ENCODE peak calls at places on chromosomes 6 and 20, in four cellular contexts. Y is HepG2, W is GM12878, Q is A549. R is an unnamed sample.

GRCh38 chr20:11553603-11554002 is 364.1 kb upstream of the BTBD3 start:
- DNase-seq in W (no peak), Y (peak; percentile 9), Q (no peak), R (no peak)

GRCh38 chr6:133551436-133551835 is 310.3 kb downstream of the EYA4 start:
- DNase-seq in Q (no peak), Y (no peak), W (no peak), R (no peak)

GRCh38 chr20:23135449-23136447 is 49.6 kb upstream of the CD93 start:
- DNase-seq in W (no peak), Q (no peak), Y (no peak), R (no peak)

GRCh38 chr20:44600758-44601562 is 18.6 kb downstream of the PKIG start:
- DNase-seq in W (no peak), Y (no peak), Q (no peak), R (no peak)

GRCh38 chr6:165600606-165601005 is 62.4 kb downstream of the PDE10A start:
- DNase-seq in Q (no peak), W (no peak), Y (no peak), R (no peak)

GRCh38 chr20:61753196-61753942 is 312.3 kb downstream of the TAF4 start:
- DNase-seq in Y (no peak), Q (no peak), W (no peak), R (no peak)

GRCh38 chr6:109743739-109744138 is 52.6 kb downstream of the FIG4 start:
- DNase-seq in W (no peak), Y (no peak), Q (no peak), R (no peak)

GRCh38 chr6:160767019-160767646 is 65.1 kb downstream of the PLG start:
- DNase-seq in W (no peak), Q (peak; percentile 62), Y (peak; percentile 39), R (peak; percentile 87)

GRCh38 chr6:89301586-89302194 is 13.4 kb downstream of the GABRR2 start:
- DNase-seq in Y (no peak), W (no peak), Q (no peak), R (no peak)
- TF ChIP-seq REST in Y (no peak), W (no peak), Q (no peak), R (no peak)

GRCh38 chr20:561437-562231 is 18.0 kb upstream of the CSNK2A1 start:
- DNase-seq in Y (peak; percentile 86), Q (peak; percentile 87), W (no peak), R (peak; percentile 88)
- TF ChIP-seq JUNB in Y (no peak), Q (no peak), W (no peak), R (no peak)

GRCh38 chr20:39050555-39050902 is 88.4 kb downstream of the DHX35 start:
- DNase-seq in W (no peak), Q (no peak), Y (no peak), R (no peak)

GRCh38 chr20:39047417-39047985 is 85.4 kb downstream of the DHX35 start:
- DNase-seq in W (no peak), Y (no peak), Q (no peak), R (no peak)

GRCh38 chr20:39049684-39050554 is 87.8 kb downstream of the DHX35 start:
- DNase-seq in W (peak; percentile 21), Y (peak; percentile 75), Q (peak; percentile 48), R (peak; percentile 86)

GRCh38 chr20:39049148-39049547 is 87.0 kb downstream of the DHX35 start:
- DNase-seq in Q (no peak), Y (no peak), W (no peak), R (no peak)

GRCh38 chr20:39048000-39048696 is 86.0 kb downstream of the DHX35 start:
- DNase-seq in W (peak; percentile 36), Q (peak; percentile 74), Y (peak; percentile 80), R (peak; percentile 77)
- TF ChIP-seq REST in W (no peak), Q (no peak), Y (no peak), R (no peak)

DNA sequence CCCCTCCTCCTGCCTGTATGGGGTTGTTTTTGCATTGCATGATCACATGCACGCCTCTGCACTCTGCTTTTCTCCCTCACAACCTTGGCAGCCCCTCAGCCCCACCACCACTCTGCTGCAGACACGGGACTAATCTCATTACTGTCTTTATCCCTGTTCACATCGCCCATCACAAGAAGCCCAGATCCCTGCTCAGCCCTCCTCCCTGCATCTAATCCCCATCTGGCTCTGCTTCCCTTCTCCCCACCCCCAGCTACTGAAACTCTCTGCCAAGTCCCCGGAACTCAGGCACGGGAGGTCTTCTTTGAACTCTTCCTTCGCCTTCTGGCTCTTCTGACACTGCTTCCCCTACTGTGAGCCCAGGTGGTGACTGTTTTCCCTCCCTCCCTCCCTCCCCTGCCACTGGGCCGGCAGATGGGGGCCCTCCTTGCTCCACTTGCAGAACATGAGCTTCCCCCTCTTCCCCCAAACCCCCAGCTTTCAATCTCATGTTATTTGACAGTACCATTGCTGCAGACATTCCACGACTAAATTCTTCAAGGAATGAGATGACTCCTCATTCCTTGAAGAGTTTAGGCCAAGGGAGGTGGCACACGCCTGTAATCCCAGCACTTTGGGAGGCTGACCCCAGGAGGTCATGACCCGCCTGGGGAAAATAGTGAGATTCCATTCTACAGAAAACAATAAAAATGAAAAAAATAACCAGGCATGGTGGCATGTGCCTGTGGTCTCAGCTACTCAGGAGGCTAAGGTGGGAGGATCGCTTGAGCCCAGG is 21.9 kb upstream of the TULP1 start:
- DNase-seq in W (no peak), Q (no peak), Y (no peak), R (peak; percentile 41)
- TF ChIP-seq JUNB in W (no peak), Q (no peak), Y (no peak), R (no peak)